ENCODE peak calls at places on chromosomes 5 and 9, in nine cellular contexts. One of them, this sample, is unnamed.

GRCh38 chr9:114159562-114160145 is 4.3 kb downstream of the COL27A1 start:
- DNase-seq in dorsolateral prefrontal cortex: no peak
- DNase-seq in CD8-positive, alpha-beta T cell: no peak
- DNase-seq in brain microvascular endothelial cell: no peak
- DNase-seq in astrocyte of the spinal cord: no peak
- DNase-seq in AG04449: no peak
- DNase-seq in fibroblast of villous mesenchyme: no peak
- DNase-seq in colonic mucosa: no peak
- DNase-seq in stomach: no peak
- DNase-seq in this sample: no peak

GRCh38 chr9:75685059-75685458 is 205.4 kb upstream of the PCSK5 start:
- DNase-seq in fibroblast of villous mesenchyme: no peak
- DNase-seq in colonic mucosa: no peak
- DNase-seq in CD8-positive, alpha-beta T cell: no peak
- DNase-seq in astrocyte of the spinal cord: no peak
- DNase-seq in dorsolateral prefrontal cortex: no peak
- DNase-seq in stomach: no peak
- DNase-seq in AG04449: no peak
- DNase-seq in brain microvascular endothelial cell: no peak
- DNase-seq in this sample: no peak

GRCh38 chr5:40386293-40386692 is 293.4 kb upstream of the PTGER4 start:
- DNase-seq in brain microvascular endothelial cell: peak; percentile 36
- DNase-seq in astrocyte of the spinal cord: peak; percentile 66
- DNase-seq in fibroblast of villous mesenchyme: peak; percentile 64
- DNase-seq in AG04449: no peak
- DNase-seq in dorsolateral prefrontal cortex: no peak
- DNase-seq in colonic mucosa: no peak
- DNase-seq in CD8-positive, alpha-beta T cell: no peak
- DNase-seq in stomach: no peak
- DNase-seq in this sample: no peak

GRCh38 chr9:91682806-91683205 is 259.2 kb upstream of the NFIL3 start:
- DNase-seq in AG04449: no peak
- DNase-seq in dorsolateral prefrontal cortex: no peak
- DNase-seq in fibroblast of villous mesenchyme: peak; percentile 64
- DNase-seq in astrocyte of the spinal cord: no peak
- DNase-seq in CD8-positive, alpha-beta T cell: no peak
- DNase-seq in brain microvascular endothelial cell: peak; percentile 85
- DNase-seq in stomach: no peak
- DNase-seq in colonic mucosa: no peak
- DNase-seq in this sample: no peak

GRCh38 chr9:92669527-92669889 is 423 bp downstream of the IPPK start:
- DNase-seq in colonic mucosa: peak; percentile 51
- DNase-seq in dorsolateral prefrontal cortex: peak; percentile 57
- DNase-seq in brain microvascular endothelial cell: no peak
- DNase-seq in fibroblast of villous mesenchyme: no peak
- DNase-seq in stomach: peak; percentile 31
- DNase-seq in AG04449: no peak
- DNase-seq in CD8-positive, alpha-beta T cell: no peak
- DNase-seq in astrocyte of the spinal cord: no peak
- DNase-seq in this sample: no peak

GRCh38 chr9:104339692-104340091 is 164.4 kb upstream of the OR13F1 start:
- DNase-seq in CD8-positive, alpha-beta T cell: no peak
- DNase-seq in dorsolateral prefrontal cortex: no peak
- DNase-seq in astrocyte of the spinal cord: no peak
- DNase-seq in brain microvascular endothelial cell: no peak
- DNase-seq in fibroblast of villous mesenchyme: no peak
- DNase-seq in stomach: no peak
- DNase-seq in AG04449: no peak
- DNase-seq in colonic mucosa: no peak
- DNase-seq in this sample: no peak

GRCh38 chr5:67720162-67720772 is 495.3 kb upstream of the PIK3R1 start:
- DNase-seq in CD8-positive, alpha-beta T cell: no peak
- DNase-seq in AG04449: no peak
- DNase-seq in dorsolateral prefrontal cortex: no peak
- DNase-seq in brain microvascular endothelial cell: no peak
- DNase-seq in colonic mucosa: no peak
- DNase-seq in stomach: no peak
- DNase-seq in fibroblast of villous mesenchyme: no peak
- DNase-seq in astrocyte of the spinal cord: no peak
- DNase-seq in this sample: no peak

GRCh38 chr5:61675015-61675692 is 343.1 kb downstream of the ZSWIM6 start:
- DNase-seq in colonic mucosa: peak; percentile 50
- DNase-seq in fibroblast of villous mesenchyme: peak; percentile 7
- DNase-seq in CD8-positive, alpha-beta T cell: no peak
- DNase-seq in astrocyte of the spinal cord: no peak
- DNase-seq in dorsolateral prefrontal cortex: peak; percentile 53
- DNase-seq in brain microvascular endothelial cell: no peak
- DNase-seq in stomach: no peak
- DNase-seq in AG04449: no peak
- DNase-seq in this sample: peak; percentile 40

GRCh38 chr5:141878186-141878770 is at the start of gene PCDH1:
- DNase-seq in colonic mucosa: no peak
- DNase-seq in astrocyte of the spinal cord: peak; percentile 22
- DNase-seq in brain microvascular endothelial cell: no peak
- DNase-seq in dorsolateral prefrontal cortex: peak; percentile 69
- DNase-seq in AG04449: no peak
- DNase-seq in CD8-positive, alpha-beta T cell: no peak
- DNase-seq in fibroblast of villous mesenchyme: peak; percentile 36
- DNase-seq in stomach: peak; percentile 61
- DNase-seq in this sample: no peak

GRCh38 chr5:59450245-59450644 is 443.3 kb downstream of the PDE4D start:
- DNase-seq in fibroblast of villous mesenchyme: no peak
- DNase-seq in astrocyte of the spinal cord: no peak
- DNase-seq in colonic mucosa: no peak
- DNase-seq in brain microvascular endothelial cell: no peak
- DNase-seq in stomach: no peak
- DNase-seq in CD8-positive, alpha-beta T cell: no peak
- DNase-seq in AG04449: no peak
- DNase-seq in dorsolateral prefrontal cortex: no peak
- DNase-seq in this sample: no peak

GRCh38 chr5:36619012-36619635 is 12.7 kb downstream of the SLC1A3 start:
- DNase-seq in fibroblast of villous mesenchyme: no peak
- DNase-seq in colonic mucosa: no peak
- DNase-seq in AG04449: no peak
- DNase-seq in dorsolateral prefrontal cortex: no peak
- DNase-seq in stomach: no peak
- DNase-seq in CD8-positive, alpha-beta T cell: no peak
- DNase-seq in brain microvascular endothelial cell: no peak
- DNase-seq in astrocyte of the spinal cord: no peak
- DNase-seq in this sample: no peak

GRCh38 chr5:152193391-152194107 is 211.5 kb downstream of the NMUR2 start:
- DNase-seq in CD8-positive, alpha-beta T cell: no peak
- DNase-seq in astrocyte of the spinal cord: no peak
- DNase-seq in brain microvascular endothelial cell: no peak
- DNase-seq in stomach: no peak
- DNase-seq in colonic mucosa: no peak
- DNase-seq in dorsolateral prefrontal cortex: no peak
- DNase-seq in AG04449: no peak
- DNase-seq in fibroblast of villous mesenchyme: no peak
- DNase-seq in this sample: no peak

GRCh38 chr9:37746448-37747270 is 6.9 kb upstream of the TRMT10B start:
- DNase-seq in dorsolateral prefrontal cortex: no peak
- DNase-seq in fibroblast of villous mesenchyme: peak; percentile 82
- DNase-seq in CD8-positive, alpha-beta T cell: no peak
- DNase-seq in AG04449: peak; percentile 26
- DNase-seq in brain microvascular endothelial cell: no peak
- DNase-seq in stomach: no peak
- DNase-seq in astrocyte of the spinal cord: no peak
- DNase-seq in colonic mucosa: no peak
- DNase-seq in this sample: peak; percentile 11

GRCh38 chr5:5373351-5374033 is 49.0 kb upstream of the ICE1 start:
- DNase-seq in stomach: no peak
- DNase-seq in colonic mucosa: no peak
- DNase-seq in CD8-positive, alpha-beta T cell: no peak
- DNase-seq in fibroblast of villous mesenchyme: peak; percentile 46
- DNase-seq in dorsolateral prefrontal cortex: no peak
- DNase-seq in astrocyte of the spinal cord: no peak
- DNase-seq in brain microvascular endothelial cell: peak; percentile 27
- DNase-seq in AG04449: no peak
- DNase-seq in this sample: no peak

GRCh38 chr9:120571443-120572257 is 8.3 kb downstream of the CDK5RAP2 start:
- DNase-seq in CD8-positive, alpha-beta T cell: no peak
- DNase-seq in brain microvascular endothelial cell: no peak
- DNase-seq in fibroblast of villous mesenchyme: peak; percentile 22
- DNase-seq in astrocyte of the spinal cord: peak; percentile 88
- DNase-seq in colonic mucosa: no peak
- DNase-seq in stomach: peak; percentile 84
- DNase-seq in AG04449: no peak
- DNase-seq in dorsolateral prefrontal cortex: peak; percentile 80
- DNase-seq in this sample: peak; percentile 84

GRCh38 chr5:80238078-80238477 is 17.8 kb downstream of the SERINC5 start:
- DNase-seq in astrocyte of the spinal cord: no peak
- DNase-seq in CD8-positive, alpha-beta T cell: no peak
- DNase-seq in colonic mucosa: no peak
- DNase-seq in brain microvascular endothelial cell: no peak
- DNase-seq in AG04449: no peak
- DNase-seq in dorsolateral prefrontal cortex: no peak
- DNase-seq in stomach: no peak
- DNase-seq in fibroblast of villous mesenchyme: no peak
- DNase-seq in this sample: no peak

GRCh38 chr9:110252509-110253139 is 3.7 kb downstream of the TXN start:
- DNase-seq in dorsolateral prefrontal cortex: no peak
- DNase-seq in fibroblast of villous mesenchyme: peak; percentile 56
- DNase-seq in colonic mucosa: no peak
- DNase-seq in AG04449: no peak
- DNase-seq in brain microvascular endothelial cell: no peak
- DNase-seq in astrocyte of the spinal cord: peak; percentile 15
- DNase-seq in stomach: no peak
- DNase-seq in CD8-positive, alpha-beta T cell: no peak
- DNase-seq in this sample: no peak

GRCh38 chr9:27528278-27528885 is 1.2 kb downstream of the MOB3B start:
- DNase-seq in stomach: peak; percentile 84
- DNase-seq in CD8-positive, alpha-beta T cell: peak; percentile 10
- DNase-seq in brain microvascular endothelial cell: peak; percentile 53
- DNase-seq in AG04449: no peak
- DNase-seq in dorsolateral prefrontal cortex: peak; percentile 80
- DNase-seq in fibroblast of villous mesenchyme: peak; percentile 77
- DNase-seq in colonic mucosa: peak; percentile 92
- DNase-seq in astrocyte of the spinal cord: peak; percentile 66
- DNase-seq in this sample: no peak

DNA sequence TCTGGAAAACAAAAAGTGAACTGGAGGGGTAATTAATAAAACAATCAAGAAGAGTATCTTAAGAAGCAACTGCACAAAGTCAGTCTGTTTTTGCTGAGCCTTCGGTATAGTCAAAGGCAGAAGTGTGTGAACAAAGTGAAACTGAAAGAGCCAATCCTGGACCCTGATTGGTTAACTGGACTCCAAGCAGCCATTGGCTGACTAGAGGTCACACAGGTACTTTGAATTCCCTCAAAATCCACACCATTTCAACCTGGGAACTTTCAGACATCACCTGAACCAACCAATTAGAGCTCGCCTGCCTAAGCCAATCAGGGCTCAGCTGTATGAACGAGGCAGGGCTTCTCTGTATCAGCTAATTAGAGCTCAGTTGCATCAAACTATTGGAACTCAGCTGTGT is 286.7 kb downstream of the TLE4 start:
- DNase-seq in brain microvascular endothelial cell: peak; percentile 4
- DNase-seq in astrocyte of the spinal cord: peak; percentile 3
- DNase-seq in fibroblast of villous mesenchyme: peak; percentile 56
- DNase-seq in AG04449: no peak
- DNase-seq in dorsolateral prefrontal cortex: no peak
- DNase-seq in stomach: no peak
- DNase-seq in colonic mucosa: no peak
- DNase-seq in CD8-positive, alpha-beta T cell: no peak
- DNase-seq in this sample: no peak
- H3K4me3 ChIP-seq in brain microvascular endothelial cell: no peak overlapping the region
- H3K4me3 ChIP-seq in astrocyte of the spinal cord: no peak overlapping the region
- H3K4me3 ChIP-seq in fibroblast of villous mesenchyme: no peak overlapping the region
- H3K4me3 ChIP-seq in AG04449: no peak overlapping the region
- H3K4me3 ChIP-seq in dorsolateral prefrontal cortex: peak overlapping the region; percentile 53
- H3K4me3 ChIP-seq in stomach: no peak overlapping the region
- H3K4me3 ChIP-seq in colonic mucosa: no peak overlapping the region
- H3K4me3 ChIP-seq in CD8-positive, alpha-beta T cell: no peak overlapping the region
- H3K4me3 ChIP-seq in this sample: no peak overlapping the region

DNA sequence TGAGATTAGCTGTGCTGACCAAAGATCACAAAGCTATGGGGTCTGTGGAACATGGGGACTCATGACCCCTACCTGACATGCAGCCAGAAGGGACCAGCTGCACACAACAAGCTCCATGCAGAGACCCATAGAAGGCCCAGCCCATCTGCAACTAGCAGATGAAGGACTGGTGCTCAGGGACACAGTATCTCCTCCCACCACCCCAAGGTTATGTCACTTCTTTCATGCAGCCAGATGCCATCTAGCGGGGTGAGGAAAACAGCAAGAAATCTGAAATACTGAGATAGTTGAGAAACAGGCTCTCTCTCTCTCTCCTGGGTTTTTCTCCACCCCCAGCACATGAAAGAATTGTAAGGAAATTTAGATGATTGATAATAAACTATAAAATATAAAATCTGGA is 161.3 kb upstream of the DAPK1 start:
- DNase-seq in fibroblast of villous mesenchyme: no peak
- DNase-seq in CD8-positive, alpha-beta T cell: no peak
- DNase-seq in AG04449: no peak
- DNase-seq in stomach: no peak
- DNase-seq in dorsolateral prefrontal cortex: no peak
- DNase-seq in colonic mucosa: no peak
- DNase-seq in astrocyte of the spinal cord: no peak
- DNase-seq in brain microvascular endothelial cell: no peak
- DNase-seq in this sample: no peak
- TF ChIP-seq CTCF in fibroblast of villous mesenchyme: no peak
- TF ChIP-seq CTCF in CD8-positive, alpha-beta T cell: no peak
- TF ChIP-seq CTCF in AG04449: peak; percentile 34
- TF ChIP-seq CTCF in stomach: no peak
- TF ChIP-seq CTCF in dorsolateral prefrontal cortex: no peak
- TF ChIP-seq CTCF in colonic mucosa: no peak
- TF ChIP-seq CTCF in astrocyte of the spinal cord: no peak
- TF ChIP-seq CTCF in brain microvascular endothelial cell: peak; percentile 44
- TF ChIP-seq CTCF in this sample: no peak

DNA sequence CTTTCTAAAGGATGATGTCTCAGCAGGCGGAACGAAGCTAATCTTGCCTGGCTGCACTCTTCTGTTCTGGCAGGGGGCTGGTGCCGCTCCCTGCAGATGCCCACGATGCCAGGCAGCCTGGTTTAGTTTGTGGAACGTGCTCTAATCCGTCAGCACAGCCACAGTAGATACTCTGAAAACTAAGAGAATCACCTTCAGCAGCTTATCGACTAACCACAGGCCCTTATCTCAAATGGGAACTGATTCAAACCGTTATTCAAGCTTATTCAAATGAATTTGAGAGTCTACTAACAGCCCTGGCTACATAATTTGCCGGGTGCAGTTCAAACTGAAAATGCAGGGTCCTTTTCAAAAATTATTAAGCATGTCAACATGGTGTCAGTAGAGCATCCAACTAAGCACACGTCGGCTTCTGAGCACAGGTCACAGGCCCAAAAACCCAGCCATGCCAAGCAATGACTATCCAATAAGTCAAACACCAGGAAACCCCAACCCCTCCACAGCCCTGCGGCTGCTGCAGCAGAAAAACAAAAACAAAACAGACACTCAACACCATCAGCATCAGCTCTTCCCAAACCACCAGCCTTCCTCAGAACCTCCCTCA is 246.7 kb upstream of the ANKRD55 start:
- DNase-seq in fibroblast of villous mesenchyme: no peak
- DNase-seq in colonic mucosa: no peak
- DNase-seq in CD8-positive, alpha-beta T cell: no peak
- DNase-seq in stomach: no peak
- DNase-seq in brain microvascular endothelial cell: peak; percentile 35
- DNase-seq in dorsolateral prefrontal cortex: no peak
- DNase-seq in astrocyte of the spinal cord: peak; percentile 7
- DNase-seq in AG04449: no peak
- DNase-seq in this sample: no peak
- H3K4me3 ChIP-seq in fibroblast of villous mesenchyme: peak overlapping the region; percentile 59
- H3K4me3 ChIP-seq in colonic mucosa: no peak overlapping the region
- H3K4me3 ChIP-seq in CD8-positive, alpha-beta T cell: no peak overlapping the region
- H3K4me3 ChIP-seq in stomach: peak overlapping the region; percentile 67
- H3K4me3 ChIP-seq in brain microvascular endothelial cell: no peak overlapping the region
- H3K4me3 ChIP-seq in dorsolateral prefrontal cortex: peak overlapping the region; percentile 79
- H3K4me3 ChIP-seq in astrocyte of the spinal cord: no peak overlapping the region
- H3K4me3 ChIP-seq in AG04449: no peak overlapping the region
- H3K4me3 ChIP-seq in this sample: peak overlapping the region; percentile 63

GRCh38 chr9:95116002-95116819 is 201.3 kb downstream of the FANCC start:
- DNase-seq in dorsolateral prefrontal cortex: no peak
- DNase-seq in fibroblast of villous mesenchyme: no peak
- DNase-seq in stomach: peak; percentile 78
- DNase-seq in AG04449: no peak
- DNase-seq in astrocyte of the spinal cord: no peak
- DNase-seq in colonic mucosa: peak; percentile 46
- DNase-seq in CD8-positive, alpha-beta T cell: no peak
- DNase-seq in brain microvascular endothelial cell: no peak
- DNase-seq in this sample: no peak
- TF ChIP-seq CTCF in dorsolateral prefrontal cortex: no peak
- TF ChIP-seq CTCF in fibroblast of villous mesenchyme: peak; percentile 51
- TF ChIP-seq CTCF in stomach: peak; percentile 48
- TF ChIP-seq CTCF in AG04449: no peak
- TF ChIP-seq CTCF in astrocyte of the spinal cord: peak; percentile 33
- TF ChIP-seq CTCF in colonic mucosa: peak; percentile 28
- TF ChIP-seq CTCF in CD8-positive, alpha-beta T cell: no peak
- TF ChIP-seq CTCF in brain microvascular endothelial cell: peak; percentile 53
- TF ChIP-seq CTCF in this sample: peak; percentile 39

This sample was measured in retinal pigment epithelial cell.